ENCODE peak calls at places on chromosomes 13 and 19, in four cellular contexts. H is hippocampal formation, C is gastrocnemius medialis, X is NCI-H1417. G is an unnamed sample.
A peak's percentile ranks its signal among the peaks of the same experiment; 100 is the strongest.

GRCh38 chr13:48532146-48532472 is 771 bp downstream of the RCBTB2 start:
- DNase-seq in X (no peak), H (peak; percentile 67), C (no peak), G (no peak)

GRCh38 chr19:34254552-34255432 is at the start of gene GARRE1:
- DNase-seq in X (peak; percentile 65), H (peak; percentile 56), C (peak; percentile 76), G (peak; percentile 22)

GRCh38 chr13:26678796-26679195 is 81.8 kb downstream of the GPR12 start:
- DNase-seq in X (no peak), C (no peak), H (no peak), G (no peak)

GRCh38 chr13:22081430-22081829 is 410.6 kb downstream of the FGF9 start:
- DNase-seq in X (no peak), H (no peak), C (no peak), G (no peak)

GRCh38 chr13:98396071-98396710 is 180.7 kb downstream of the STK24 start:
- DNase-seq in H (no peak), C (no peak), X (no peak), G (no peak)

GRCh38 chr19:10115392-10116084 is 4.0 kb downstream of the P2RY11 start:
- DNase-seq in H (no peak), X (no peak), C (no peak), G (no peak)

GRCh38 chr19:45526143-45526542 is 18.9 kb downstream of the VASP start:
- DNase-seq in C (peak; percentile 42), H (peak; percentile 26), X (peak; percentile 72), G (peak; percentile 82)

GRCh38 chr13:28744091-28744536 is 25.3 kb upstream of the SLC46A3 start:
- DNase-seq in X (no peak), C (no peak), H (no peak), G (peak; percentile 26)

GRCh38 chr13:28753208-28753892 is 34.6 kb upstream of the SLC46A3 start:
- DNase-seq in H (no peak), C (no peak), X (no peak), G (peak; percentile 39)

GRCh38 chr13:76383671-76384461 is 502.3 kb downstream of the KCTD12 start:
- DNase-seq in X (no peak), C (no peak), H (peak; percentile 24), G (peak; percentile 47)

GRCh38 chr13:98278068-98278619 is 101.1 kb upstream of the RNF113B start:
- DNase-seq in H (no peak), X (no peak), C (no peak), G (no peak)

GRCh38 chr13:102191951-102192461 is 209.8 kb downstream of the FGF14 start:
- DNase-seq in C (no peak), X (no peak), H (no peak), G (no peak)

GRCh38 chr19:55275851-55276719 is 3.8 kb downstream of the HSPBP1 start:
- DNase-seq in C (no peak), H (no peak), X (no peak), G (no peak)

GRCh38 chr13:33917135-33917534 is 99.2 kb downstream of the RFC3 start:
- DNase-seq in C (no peak), X (no peak), H (no peak), G (no peak)